ENCODE peak calls at places on chromosomes 16 and 17, in five cellular contexts. K, T, E, C and H are unnamed samples.

GRCh38 chr16:9378876-9379275 is 287.4 kb downstream of the HAPSTR1 start:
- DNase-seq in K (no peak), T (no peak), E (no peak), C (no peak), H (no peak)

GRCh38 chr16:72952404-72953301 is 95.3 kb downstream of the ZFHX3 start:
- DNase-seq in K (no peak), T (no peak), E (no peak), C (peak), H (no peak)

GRCh38 chr16:30700491-30700890 is 1.5 kb downstream of the SRCAP start:
- DNase-seq in K (no peak), T (no peak), E (no peak), C (no peak), H (no peak)

GRCh38 chr16:64250866-64251265 is 871.0 kb downstream of the CDH11 start:
- DNase-seq in K (no peak), T (no peak), E (no peak), C (no peak), H (no peak)

GRCh38 chr16:14531101-14531500 is 99.0 kb downstream of the PARN start:
- DNase-seq in K (no peak), T (no peak), E (no peak), C (no peak), H (no peak)

GRCh38 chr16:29841631-29842030 is 21.4 kb downstream of the MVP start:
- DNase-seq in K (no peak), T (no peak), E (no peak), C (no peak), H (no peak)

GRCh38 chr17:75832652-75833400 is 11.4 kb downstream of the UNC13D start:
- DNase-seq in K (no peak), T (no peak), E (no peak), C (no peak), H (no peak)

GRCh38 chr17:17153071-17153470 is 53.1 kb downstream of the PLD6 start:
- DNase-seq in K (no peak), T (no peak), E (no peak), C (no peak), H (no peak)

GRCh38 chr17:44304651-44305050 is 3.8 kb upstream of the RUNDC3A start:
- DNase-seq in K (no peak), T (no peak), E (no peak), C (no peak), H (no peak)

GRCh38 chr16:16090238-16090637 is 133.1 kb downstream of the ABCC6 start:
- DNase-seq in K (no peak), T (no peak), E (no peak), C (no peak), H (no peak)

GRCh38 chr16:24998201-24998600 is 17.0 kb downstream of the ARHGAP17 start:
- DNase-seq in K (no peak), T (no peak), E (no peak), C (no peak), H (no peak)

GRCh38 chr17:30093463-30094147 is 23.0 kb upstream of the NSRP1 start:
- DNase-seq in K (no peak), T (peak), E (no peak), C (peak), H (peak)

GRCh38 chr17:34580685-34581445 is 1.5 kb downstream of the TMEM132E start:
- DNase-seq in K (no peak), T (no peak), E (no peak), C (no peak), H (no peak)

GRCh38 chr16:81279375-81279774 is 35.4 kb upstream of the GAN start:
- DNase-seq in K (no peak), T (no peak), E (no peak), C (peak), H (peak)

GRCh38 chr16:83211711-83212110 is 584.9 kb downstream of the CDH13 start:
- DNase-seq in K (no peak), T (no peak), E (no peak), C (no peak), H (no peak)

GRCh38 chr17:43949777-43950176 is 4.0 kb downstream of the PYY start:
- DNase-seq in K (no peak), T (no peak), E (no peak), C (no peak), H (no peak)

GRCh38 chr16:17125671-17126070 is 345.1 kb downstream of the XYLT1 start:
- DNase-seq in K (no peak), T (no peak), E (no peak), C (peak), H (no peak)

GRCh38 chr16:11356573-11357331 is 11.5 kb downstream of the RMI2 start:
- DNase-seq in K (peak), T (peak), E (no peak), C (peak), H (no peak)

GRCh38 chr17:33324741-33325140 is 31.6 kb upstream of the ASIC2 start:
- DNase-seq in K (no peak), T (no peak), E (no peak), C (no peak), H (no peak)

GRCh38 chr16:50602531-50603205 is 54.5 kb downstream of the NKD1 start:
- DNase-seq in K (peak), T (no peak), E (no peak), C (peak), H (peak)

GRCh38 chr16:57809276-57809793 is 7.0 kb upstream of the KIFC3 start:
- DNase-seq in K (no peak), T (no peak), E (no peak), C (no peak), H (no peak)

GRCh38 chr17:1362964-1363363 is 37.1 kb downstream of the YWHAE start:
- DNase-seq in K (no peak), T (peak), E (no peak), C (no peak), H (no peak)

GRCh38 chr17:66727634-66728570 is 107.0 kb upstream of the CACNG5 start:
- DNase-seq in K (no peak), T (no peak), E (no peak), C (peak), H (peak)

GRCh38 chr17:17050346-17051345 is 8.4 kb downstream of the MPRIP start:
- DNase-seq in K (no peak), T (no peak), E (no peak), C (no peak), H (no peak)

GRCh38 chr16:49510676-49511305 is 137.2 kb downstream of the C16orf78 start:
- DNase-seq in K (no peak), T (no peak), E (no peak), C (no peak), H (no peak)

GRCh38 chr17:76772842-76773521 is 35.1 kb downstream of the MFSD11 start:
- DNase-seq in K (peak), T (no peak), E (no peak), C (no peak), H (peak)

GRCh38 chr16:80570106-80570478 is 29.3 kb downstream of the DYNLRB2 start:
- DNase-seq in K (no peak), T (no peak), E (no peak), C (no peak), H (no peak)

GRCh38 chr17:55545765-55546164 is 34.5 kb upstream of the SMIM36 start:
- DNase-seq in K (no peak), T (no peak), E (no peak), C (no peak), H (no peak)

GRCh38 chr16:75218256-75219076 is at the start of gene CTRB1:
- DNase-seq in K (no peak), T (no peak), E (no peak), C (no peak), H (no peak)

GRCh38 chr16:55471448-55472097 is 7.4 kb upstream of the MMP2 start:
- DNase-seq in K (no peak), T (no peak), E (no peak), C (no peak), H (peak)

GRCh38 chr17:79038545-79039135 is 14.7 kb downstream of the C1QTNF1 start:
- DNase-seq in K (no peak), T (no peak), E (no peak), C (no peak), H (peak)

GRCh38 chr17:63699638-63700527 is at the start of gene LIMD2:
- DNase-seq in K (peak), T (peak), E (peak), C (no peak), H (no peak)

GRCh38 chr16:29943846-29944669 is 17.8 kb upstream of the TMEM219 start:
- DNase-seq in K (no peak), T (no peak), E (no peak), C (peak), H (peak)

GRCh38 chr17:75875182-75875939 is 3.0 kb downstream of the TRIM47 start:
- DNase-seq in K (no peak), T (no peak), E (no peak), C (no peak), H (no peak)

GRCh38 chr17:68172461-68172954 is 75.3 kb upstream of the AMZ2 start:
- DNase-seq in K (peak), T (peak), E (no peak), C (peak), H (peak)

GRCh38 chr16:69444873-69445517 is 20.6 kb downstream of the CYB5B start:
- DNase-seq in K (no peak), T (no peak), E (no peak), C (no peak), H (no peak)

GRCh38 chr17:46984892-46985291 is 5.8 kb upstream of the RPRML start:
- DNase-seq in K (no peak), T (no peak), E (no peak), C (peak), H (no peak)

GRCh38 chr16:85227924-85228462 is 115.7 kb upstream of the CIBAR2 start:
- DNase-seq in K (no peak), T (no peak), E (no peak), C (no peak), H (peak)

GRCh38 chr16:13992322-13992721 is 72.4 kb downstream of the ERCC4 start:
- DNase-seq in K (no peak), T (no peak), E (no peak), C (no peak), H (no peak)